ENCODE peak calls at places on chromosome X, in eight cellular contexts. One of them, this sample, is unnamed.
A peak's percentile ranks its signal among the peaks of the same experiment; 100 is the strongest.

GRCh38 chrX:68842781-68843581 is 14.2 kb downstream of the EFNB1 start:
- DNase-seq in H4: peak; percentile 76
- DNase-seq in activated T-cell treated with anti-CD3 and anti-CD28 coated beads, Interleukin-2, amount 50 U/mL, for 4 hours: no peak
- DNase-seq in stimulated activated CD4-positive, alpha-beta T cell treated with anti-CD3 and anti-CD28 coated beads, Interleukin-1b, Interleukin-23, amount 100 ng/mL, for 1 hour: no peak
- DNase-seq in EL: no peak
- DNase-seq in H9: no peak
- DNase-seq in breast epithelium: no peak
- DNase-seq in stimulated activated CD8-positive, alpha-beta memory T cell treated with anti-CD3 and anti-CD28 coated beads, Interleukin-4, amount 100 ng/mL, for 24 hours: no peak
- DNase-seq in this sample: no peak

GRCh38 chrX:111568356-111568755 is 56.9 kb downstream of the SERTM2 start:
- DNase-seq in stimulated activated CD8-positive, alpha-beta memory T cell treated with anti-CD3 and anti-CD28 coated beads, Interleukin-4, amount 100 ng/mL, for 24 hours: no peak
- DNase-seq in EL: peak; percentile 5
- DNase-seq in H9: peak; percentile 72
- DNase-seq in H4: peak; percentile 43
- DNase-seq in activated T-cell treated with anti-CD3 and anti-CD28 coated beads, Interleukin-2, amount 50 U/mL, for 4 hours: no peak
- DNase-seq in stimulated activated CD4-positive, alpha-beta T cell treated with anti-CD3 and anti-CD28 coated beads, Interleukin-1b, Interleukin-23, amount 100 ng/mL, for 1 hour: no peak
- DNase-seq in breast epithelium: no peak
- DNase-seq in this sample: peak; percentile 0

GRCh38 chrX:9318213-9318612 is 146.6 kb upstream of the TBL1X start:
- DNase-seq in H9: no peak
- DNase-seq in EL: no peak
- DNase-seq in stimulated activated CD8-positive, alpha-beta memory T cell treated with anti-CD3 and anti-CD28 coated beads, Interleukin-4, amount 100 ng/mL, for 24 hours: no peak
- DNase-seq in activated T-cell treated with anti-CD3 and anti-CD28 coated beads, Interleukin-2, amount 50 U/mL, for 4 hours: no peak
- DNase-seq in H4: no peak
- DNase-seq in breast epithelium: no peak
- DNase-seq in stimulated activated CD4-positive, alpha-beta T cell treated with anti-CD3 and anti-CD28 coated beads, Interleukin-1b, Interleukin-23, amount 100 ng/mL, for 1 hour: no peak
- DNase-seq in this sample: no peak

GRCh38 chrX:56793112-56793430 is 64.0 kb downstream of the NBDY start:
- DNase-seq in H4: no peak
- DNase-seq in H9: peak; percentile 12
- DNase-seq in stimulated activated CD4-positive, alpha-beta T cell treated with anti-CD3 and anti-CD28 coated beads, Interleukin-1b, Interleukin-23, amount 100 ng/mL, for 1 hour: no peak
- DNase-seq in breast epithelium: no peak
- DNase-seq in activated T-cell treated with anti-CD3 and anti-CD28 coated beads, Interleukin-2, amount 50 U/mL, for 4 hours: no peak
- DNase-seq in EL: no peak
- DNase-seq in stimulated activated CD8-positive, alpha-beta memory T cell treated with anti-CD3 and anti-CD28 coated beads, Interleukin-4, amount 100 ng/mL, for 24 hours: no peak
- DNase-seq in this sample: no peak

GRCh38 chrX:148504412-148504950 is 4.1 kb downstream of the AFF2 start:
- DNase-seq in H4: no peak
- DNase-seq in stimulated activated CD8-positive, alpha-beta memory T cell treated with anti-CD3 and anti-CD28 coated beads, Interleukin-4, amount 100 ng/mL, for 24 hours: no peak
- DNase-seq in stimulated activated CD4-positive, alpha-beta T cell treated with anti-CD3 and anti-CD28 coated beads, Interleukin-1b, Interleukin-23, amount 100 ng/mL, for 1 hour: no peak
- DNase-seq in H9: peak; percentile 29
- DNase-seq in activated T-cell treated with anti-CD3 and anti-CD28 coated beads, Interleukin-2, amount 50 U/mL, for 4 hours: no peak
- DNase-seq in EL: no peak
- DNase-seq in breast epithelium: no peak
- DNase-seq in this sample: no peak

GRCh38 chrX:40083120-40083978 is 14.4 kb downstream of the BCOR start:
- DNase-seq in H9: peak; percentile 72
- DNase-seq in stimulated activated CD4-positive, alpha-beta T cell treated with anti-CD3 and anti-CD28 coated beads, Interleukin-1b, Interleukin-23, amount 100 ng/mL, for 1 hour: no peak
- DNase-seq in activated T-cell treated with anti-CD3 and anti-CD28 coated beads, Interleukin-2, amount 50 U/mL, for 4 hours: no peak
- DNase-seq in H4: no peak
- DNase-seq in stimulated activated CD8-positive, alpha-beta memory T cell treated with anti-CD3 and anti-CD28 coated beads, Interleukin-4, amount 100 ng/mL, for 24 hours: no peak
- DNase-seq in EL: no peak
- DNase-seq in breast epithelium: no peak
- DNase-seq in this sample: no peak

GRCh38 chrX:44152867-44153266 is 179.7 kb upstream of the NDP start:
- DNase-seq in activated T-cell treated with anti-CD3 and anti-CD28 coated beads, Interleukin-2, amount 50 U/mL, for 4 hours: no peak
- DNase-seq in H4: no peak
- DNase-seq in EL: no peak
- DNase-seq in stimulated activated CD4-positive, alpha-beta T cell treated with anti-CD3 and anti-CD28 coated beads, Interleukin-1b, Interleukin-23, amount 100 ng/mL, for 1 hour: no peak
- DNase-seq in breast epithelium: no peak
- DNase-seq in stimulated activated CD8-positive, alpha-beta memory T cell treated with anti-CD3 and anti-CD28 coated beads, Interleukin-4, amount 100 ng/mL, for 24 hours: no peak
- DNase-seq in H9: no peak
- DNase-seq in this sample: no peak

GRCh38 chrX:387729-388128 is 1.0 kb upstream of the PPP2R3B start:
- DNase-seq in stimulated activated CD4-positive, alpha-beta T cell treated with anti-CD3 and anti-CD28 coated beads, Interleukin-1b, Interleukin-23, amount 100 ng/mL, for 1 hour: no peak
- DNase-seq in EL: no peak
- DNase-seq in activated T-cell treated with anti-CD3 and anti-CD28 coated beads, Interleukin-2, amount 50 U/mL, for 4 hours: no peak
- DNase-seq in H4: no peak
- DNase-seq in H9: no peak
- DNase-seq in breast epithelium: no peak
- DNase-seq in stimulated activated CD8-positive, alpha-beta memory T cell treated with anti-CD3 and anti-CD28 coated beads, Interleukin-4, amount 100 ng/mL, for 24 hours: no peak
- DNase-seq in this sample: no peak

GRCh38 chrX:107979534-107979933 is 2.6 kb downstream of the TEX13B start:
- DNase-seq in stimulated activated CD8-positive, alpha-beta memory T cell treated with anti-CD3 and anti-CD28 coated beads, Interleukin-4, amount 100 ng/mL, for 24 hours: no peak
- DNase-seq in breast epithelium: no peak
- DNase-seq in H4: no peak
- DNase-seq in H9: no peak
- DNase-seq in activated T-cell treated with anti-CD3 and anti-CD28 coated beads, Interleukin-2, amount 50 U/mL, for 4 hours: no peak
- DNase-seq in stimulated activated CD4-positive, alpha-beta T cell treated with anti-CD3 and anti-CD28 coated beads, Interleukin-1b, Interleukin-23, amount 100 ng/mL, for 1 hour: no peak
- DNase-seq in EL: no peak
- DNase-seq in this sample: no peak

GRCh38 chrX:41922694-41923171 is 621 bp downstream of the CASK start:
- DNase-seq in H9: peak; percentile 42
- DNase-seq in EL: peak; percentile 19
- DNase-seq in activated T-cell treated with anti-CD3 and anti-CD28 coated beads, Interleukin-2, amount 50 U/mL, for 4 hours: peak; percentile 6
- DNase-seq in breast epithelium: no peak
- DNase-seq in stimulated activated CD8-positive, alpha-beta memory T cell treated with anti-CD3 and anti-CD28 coated beads, Interleukin-4, amount 100 ng/mL, for 24 hours: no peak
- DNase-seq in stimulated activated CD4-positive, alpha-beta T cell treated with anti-CD3 and anti-CD28 coated beads, Interleukin-1b, Interleukin-23, amount 100 ng/mL, for 1 hour: no peak
- DNase-seq in H4: no peak
- DNase-seq in this sample: no peak

GRCh38 chrX:11533211-11533651 is 132.5 kb downstream of the ARHGAP6 start:
- DNase-seq in activated T-cell treated with anti-CD3 and anti-CD28 coated beads, Interleukin-2, amount 50 U/mL, for 4 hours: no peak
- DNase-seq in EL: peak; percentile 64
- DNase-seq in H4: peak; percentile 74
- DNase-seq in H9: no peak
- DNase-seq in breast epithelium: no peak
- DNase-seq in stimulated activated CD4-positive, alpha-beta T cell treated with anti-CD3 and anti-CD28 coated beads, Interleukin-1b, Interleukin-23, amount 100 ng/mL, for 1 hour: no peak
- DNase-seq in stimulated activated CD8-positive, alpha-beta memory T cell treated with anti-CD3 and anti-CD28 coated beads, Interleukin-4, amount 100 ng/mL, for 24 hours: no peak
- DNase-seq in this sample: peak; percentile 38

GRCh38 chrX:48901069-48901468 is 3.3 kb downstream of the PQBP1 start:
- DNase-seq in stimulated activated CD8-positive, alpha-beta memory T cell treated with anti-CD3 and anti-CD28 coated beads, Interleukin-4, amount 100 ng/mL, for 24 hours: no peak
- DNase-seq in H4: no peak
- DNase-seq in H9: no peak
- DNase-seq in activated T-cell treated with anti-CD3 and anti-CD28 coated beads, Interleukin-2, amount 50 U/mL, for 4 hours: no peak
- DNase-seq in stimulated activated CD4-positive, alpha-beta T cell treated with anti-CD3 and anti-CD28 coated beads, Interleukin-1b, Interleukin-23, amount 100 ng/mL, for 1 hour: no peak
- DNase-seq in EL: no peak
- DNase-seq in breast epithelium: no peak
- DNase-seq in this sample: no peak

GRCh38 chrX:9873952-9874351 is 87.7 kb downstream of the SHROOM2 start:
- DNase-seq in breast epithelium: no peak
- DNase-seq in H9: peak; percentile 46
- DNase-seq in activated T-cell treated with anti-CD3 and anti-CD28 coated beads, Interleukin-2, amount 50 U/mL, for 4 hours: peak; percentile 12
- DNase-seq in stimulated activated CD8-positive, alpha-beta memory T cell treated with anti-CD3 and anti-CD28 coated beads, Interleukin-4, amount 100 ng/mL, for 24 hours: peak; percentile 2
- DNase-seq in stimulated activated CD4-positive, alpha-beta T cell treated with anti-CD3 and anti-CD28 coated beads, Interleukin-1b, Interleukin-23, amount 100 ng/mL, for 1 hour: peak; percentile 11
- DNase-seq in H4: peak; percentile 64
- DNase-seq in EL: peak; percentile 18
- DNase-seq in this sample: no peak

GRCh38 chrX:102959471-102959870 is 22.4 kb downstream of the RAB40AL start:
- DNase-seq in stimulated activated CD4-positive, alpha-beta T cell treated with anti-CD3 and anti-CD28 coated beads, Interleukin-1b, Interleukin-23, amount 100 ng/mL, for 1 hour: no peak
- DNase-seq in H9: no peak
- DNase-seq in activated T-cell treated with anti-CD3 and anti-CD28 coated beads, Interleukin-2, amount 50 U/mL, for 4 hours: no peak
- DNase-seq in stimulated activated CD8-positive, alpha-beta memory T cell treated with anti-CD3 and anti-CD28 coated beads, Interleukin-4, amount 100 ng/mL, for 24 hours: no peak
- DNase-seq in EL: peak; percentile 95
- DNase-seq in breast epithelium: no peak
- DNase-seq in H4: peak; percentile 27
- DNase-seq in this sample: no peak